ENCODE peak calls at places on chromosomes 13 and 19, in nine cellular contexts. One of them, this sample, is unnamed.

GRCh38 chr19:3660493-3661219 is 34.1 kb upstream of the CACTIN start:
- DNase-seq in fibroblast of lung: no peak
- DNase-seq in cardiac fibroblast: no peak
- DNase-seq in glutamatergic neuron: no peak
- DNase-seq in ascending aorta: no peak
- DNase-seq in endothelial cell: no peak
- DNase-seq in GM13977: no peak
- DNase-seq in breast epithelium: no peak
- DNase-seq in heart right ventricle: no peak
- DNase-seq in this sample: no peak

GRCh38 chr19:4057913-4058695 is 8.6 kb downstream of the ZBTB7A start:
- DNase-seq in fibroblast of lung: peak; percentile 93
- DNase-seq in cardiac fibroblast: peak; percentile 93
- DNase-seq in glutamatergic neuron: peak; percentile 54
- DNase-seq in ascending aorta: peak; percentile 71
- DNase-seq in endothelial cell: no peak
- DNase-seq in GM13977: no peak
- DNase-seq in breast epithelium: peak; percentile 87
- DNase-seq in heart right ventricle: peak; percentile 87
- DNase-seq in this sample: peak; percentile 63

GRCh38 chr13:111911141-111911720 is 155.7 kb upstream of the SOX1 start:
- DNase-seq in fibroblast of lung: no peak
- DNase-seq in cardiac fibroblast: no peak
- DNase-seq in glutamatergic neuron: no peak
- DNase-seq in ascending aorta: no peak
- DNase-seq in endothelial cell: no peak
- DNase-seq in GM13977: no peak
- DNase-seq in breast epithelium: peak; percentile 2
- DNase-seq in heart right ventricle: no peak
- DNase-seq in this sample: no peak

GRCh38 chr19:5041168-5042038 is 72.5 kb downstream of the KDM4B start:
- DNase-seq in fibroblast of lung: no peak
- DNase-seq in cardiac fibroblast: no peak
- DNase-seq in glutamatergic neuron: peak; percentile 62
- DNase-seq in ascending aorta: no peak
- DNase-seq in endothelial cell: no peak
- DNase-seq in GM13977: no peak
- DNase-seq in breast epithelium: no peak
- DNase-seq in heart right ventricle: no peak
- DNase-seq in this sample: no peak

GRCh38 chr19:52191951-52192350 is 2.1 kb downstream of the PPP2R1A start:
- DNase-seq in fibroblast of lung: peak; percentile 5
- DNase-seq in cardiac fibroblast: peak; percentile 18
- DNase-seq in glutamatergic neuron: no peak
- DNase-seq in ascending aorta: no peak
- DNase-seq in endothelial cell: no peak
- DNase-seq in GM13977: no peak
- DNase-seq in breast epithelium: no peak
- DNase-seq in heart right ventricle: no peak
- DNase-seq in this sample: no peak

GRCh38 chr13:28536371-28536770 is 41.4 kb upstream of the FLT1 start:
- DNase-seq in fibroblast of lung: no peak
- DNase-seq in cardiac fibroblast: no peak
- DNase-seq in glutamatergic neuron: no peak
- DNase-seq in ascending aorta: no peak
- DNase-seq in endothelial cell: no peak
- DNase-seq in GM13977: no peak
- DNase-seq in breast epithelium: no peak
- DNase-seq in heart right ventricle: no peak
- DNase-seq in this sample: no peak

GRCh38 chr19:21117041-21117907 is 24.6 kb upstream of the ZNF431 start:
- DNase-seq in fibroblast of lung: no peak
- DNase-seq in cardiac fibroblast: peak; percentile 46
- DNase-seq in glutamatergic neuron: no peak
- DNase-seq in ascending aorta: no peak
- DNase-seq in endothelial cell: no peak
- DNase-seq in GM13977: no peak
- DNase-seq in breast epithelium: no peak
- DNase-seq in heart right ventricle: no peak
- DNase-seq in this sample: no peak

GRCh38 chr19:13920940-13921744 is 15.1 kb downstream of the CC2D1A start:
- DNase-seq in fibroblast of lung: peak; percentile 48
- DNase-seq in cardiac fibroblast: peak; percentile 69
- DNase-seq in glutamatergic neuron: no peak
- DNase-seq in ascending aorta: no peak
- DNase-seq in endothelial cell: no peak
- DNase-seq in GM13977: peak; percentile 78
- DNase-seq in breast epithelium: no peak
- DNase-seq in heart right ventricle: no peak
- DNase-seq in this sample: no peak

GRCh38 chr19:7869910-7870511 is 4.2 kb downstream of the PRR36 start:
- DNase-seq in fibroblast of lung: no peak
- DNase-seq in cardiac fibroblast: peak; percentile 19
- DNase-seq in glutamatergic neuron: peak; percentile 58
- DNase-seq in ascending aorta: no peak
- DNase-seq in endothelial cell: no peak
- DNase-seq in GM13977: peak; percentile 76
- DNase-seq in breast epithelium: peak; percentile 78
- DNase-seq in heart right ventricle: no peak
- DNase-seq in this sample: no peak

GRCh38 chr19:4007836-4008539 is 452 bp downstream of the PIAS4 start:
- DNase-seq in fibroblast of lung: no peak
- DNase-seq in cardiac fibroblast: no peak
- DNase-seq in glutamatergic neuron: peak; percentile 71
- DNase-seq in ascending aorta: no peak
- DNase-seq in endothelial cell: no peak
- DNase-seq in GM13977: no peak
- DNase-seq in breast epithelium: peak; percentile 30
- DNase-seq in heart right ventricle: no peak
- DNase-seq in this sample: no peak

GRCh38 chr19:48959341-48960239 is 4.9 kb downstream of the BAX start:
- DNase-seq in fibroblast of lung: no peak
- DNase-seq in cardiac fibroblast: no peak
- DNase-seq in glutamatergic neuron: no peak
- DNase-seq in ascending aorta: no peak
- DNase-seq in endothelial cell: no peak
- DNase-seq in GM13977: no peak
- DNase-seq in breast epithelium: no peak
- DNase-seq in heart right ventricle: no peak
- DNase-seq in this sample: no peak

GRCh38 chr13:99617474-99618255 is 116.4 kb downstream of the TM9SF2 start:
- DNase-seq in fibroblast of lung: peak; percentile 62
- DNase-seq in cardiac fibroblast: peak; percentile 66
- DNase-seq in glutamatergic neuron: peak; percentile 76
- DNase-seq in ascending aorta: no peak
- DNase-seq in endothelial cell: peak; percentile 67
- DNase-seq in GM13977: no peak
- DNase-seq in breast epithelium: no peak
- DNase-seq in heart right ventricle: peak; percentile 23
- DNase-seq in this sample: peak; percentile 69

GRCh38 chr19:34639491-34640085 is 37.4 kb downstream of the SCGB2B2 start:
- DNase-seq in fibroblast of lung: peak; percentile 80
- DNase-seq in cardiac fibroblast: peak; percentile 80
- DNase-seq in glutamatergic neuron: peak; percentile 41
- DNase-seq in ascending aorta: no peak
- DNase-seq in endothelial cell: peak; percentile 55
- DNase-seq in GM13977: peak; percentile 50
- DNase-seq in breast epithelium: no peak
- DNase-seq in heart right ventricle: no peak
- DNase-seq in this sample: peak; percentile 47

GRCh38 chr13:98202026-98202425 is 25.0 kb upstream of the RNF113B start:
- DNase-seq in fibroblast of lung: no peak
- DNase-seq in cardiac fibroblast: no peak
- DNase-seq in glutamatergic neuron: peak; percentile 60
- DNase-seq in ascending aorta: no peak
- DNase-seq in endothelial cell: no peak
- DNase-seq in GM13977: no peak
- DNase-seq in breast epithelium: no peak
- DNase-seq in heart right ventricle: peak; percentile 28
- DNase-seq in this sample: no peak

GRCh38 chr19:35904312-35905068 is 2.2 kb downstream of the HCST start:
- DNase-seq in fibroblast of lung: no peak
- DNase-seq in cardiac fibroblast: no peak
- DNase-seq in glutamatergic neuron: no peak
- DNase-seq in ascending aorta: no peak
- DNase-seq in endothelial cell: no peak
- DNase-seq in GM13977: no peak
- DNase-seq in breast epithelium: no peak
- DNase-seq in heart right ventricle: no peak
- DNase-seq in this sample: no peak

GRCh38 chr13:79085021-79085420 is 321.0 kb downstream of the RBM26 start:
- DNase-seq in fibroblast of lung: no peak
- DNase-seq in cardiac fibroblast: no peak
- DNase-seq in glutamatergic neuron: no peak
- DNase-seq in ascending aorta: no peak
- DNase-seq in endothelial cell: no peak
- DNase-seq in GM13977: no peak
- DNase-seq in breast epithelium: no peak
- DNase-seq in heart right ventricle: no peak
- DNase-seq in this sample: no peak

GRCh38 chr19:33683881-33684549 is 62.3 kb downstream of the CHST8 start:
- DNase-seq in fibroblast of lung: peak; percentile 1
- DNase-seq in cardiac fibroblast: peak; percentile 22
- DNase-seq in glutamatergic neuron: peak; percentile 60
- DNase-seq in ascending aorta: no peak
- DNase-seq in endothelial cell: peak; percentile 83
- DNase-seq in GM13977: no peak
- DNase-seq in breast epithelium: no peak
- DNase-seq in heart right ventricle: peak; percentile 33
- DNase-seq in this sample: no peak

GRCh38 chr19:51439021-51439465 is 19.2 kb downstream of the SIGLEC8 start:
- DNase-seq in fibroblast of lung: peak; percentile 2
- DNase-seq in cardiac fibroblast: peak; percentile 3
- DNase-seq in glutamatergic neuron: no peak
- DNase-seq in ascending aorta: no peak
- DNase-seq in endothelial cell: no peak
- DNase-seq in GM13977: peak; percentile 51
- DNase-seq in breast epithelium: no peak
- DNase-seq in heart right ventricle: no peak
- DNase-seq in this sample: no peak

GRCh38 chr19:29086182-29086581 is 126.8 kb downstream of the UQCRFS1 start:
- DNase-seq in fibroblast of lung: no peak
- DNase-seq in cardiac fibroblast: no peak
- DNase-seq in glutamatergic neuron: no peak
- DNase-seq in ascending aorta: no peak
- DNase-seq in endothelial cell: no peak
- DNase-seq in GM13977: no peak
- DNase-seq in breast epithelium: no peak
- DNase-seq in heart right ventricle: no peak
- DNase-seq in this sample: no peak

DNA sequence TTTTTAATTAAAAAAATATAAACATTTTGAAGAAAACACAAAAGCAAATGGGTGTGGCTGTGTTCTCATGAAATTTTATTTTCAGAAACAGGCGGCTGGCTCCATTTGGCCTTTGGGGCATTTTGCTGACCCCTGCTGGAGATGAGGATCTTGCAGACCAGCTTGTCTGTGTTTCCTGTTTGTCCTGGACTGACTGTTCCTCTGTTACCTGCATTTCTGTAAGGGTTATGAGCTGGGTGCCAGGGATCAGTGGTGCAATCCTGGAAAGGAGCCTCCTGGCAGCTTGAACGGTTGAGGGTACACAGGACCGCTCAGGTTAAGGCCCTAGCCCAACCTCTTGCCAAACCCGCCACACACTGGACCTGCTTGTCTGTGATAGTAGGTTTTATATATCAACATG is 49.9 kb downstream of the ZNF787 start:
- DNase-seq in fibroblast of lung: no peak
- DNase-seq in cardiac fibroblast: peak; percentile 21
- DNase-seq in glutamatergic neuron: peak; percentile 39
- DNase-seq in ascending aorta: no peak
- DNase-seq in endothelial cell: peak; percentile 31
- DNase-seq in GM13977: no peak
- DNase-seq in breast epithelium: no peak
- DNase-seq in heart right ventricle: no peak
- DNase-seq in this sample: no peak
- TF ChIP-seq CTCF in fibroblast of lung: peak; percentile 26
- TF ChIP-seq CTCF in cardiac fibroblast: peak; percentile 41
- TF ChIP-seq CTCF in glutamatergic neuron: peak; percentile 15
- TF ChIP-seq CTCF in ascending aorta: no peak
- TF ChIP-seq CTCF in endothelial cell: peak; percentile 50
- TF ChIP-seq CTCF in GM13977: peak; percentile 39
- TF ChIP-seq CTCF in breast epithelium: no peak
- TF ChIP-seq CTCF in heart right ventricle: no peak
- TF ChIP-seq CTCF in this sample: peak; percentile 37

GRCh38 chr19:19262190-19263057 is 10.7 kb downstream of the TM6SF2 start:
- DNase-seq in fibroblast of lung: no peak
- DNase-seq in cardiac fibroblast: no peak
- DNase-seq in glutamatergic neuron: no peak
- DNase-seq in ascending aorta: no peak
- DNase-seq in endothelial cell: peak; percentile 5
- DNase-seq in GM13977: no peak
- DNase-seq in breast epithelium: no peak
- DNase-seq in heart right ventricle: no peak
- DNase-seq in this sample: no peak
- TF ChIP-seq CTCF in fibroblast of lung: no peak
- TF ChIP-seq CTCF in cardiac fibroblast: no peak
- TF ChIP-seq CTCF in glutamatergic neuron: no peak
- TF ChIP-seq CTCF in ascending aorta: no peak
- TF ChIP-seq CTCF in endothelial cell: no peak
- TF ChIP-seq CTCF in GM13977: no peak
- TF ChIP-seq CTCF in breast epithelium: no peak
- TF ChIP-seq CTCF in heart right ventricle: no peak
- TF ChIP-seq CTCF in this sample: no peak

GRCh38 chr19:57578487-57579205 is at the start of gene ZNF416:
- DNase-seq in fibroblast of lung: peak; percentile 99
- DNase-seq in cardiac fibroblast: peak; percentile 99
- DNase-seq in glutamatergic neuron: peak; percentile 93
- DNase-seq in ascending aorta: peak; percentile 92
- DNase-seq in endothelial cell: peak; percentile 90
- DNase-seq in GM13977: peak; percentile 99
- DNase-seq in breast epithelium: peak; percentile 97
- DNase-seq in heart right ventricle: peak; percentile 95
- DNase-seq in this sample: peak; percentile 96
- TF ChIP-seq CTCF in fibroblast of lung: peak; percentile 18
- TF ChIP-seq CTCF in cardiac fibroblast: peak; percentile 7
- TF ChIP-seq CTCF in glutamatergic neuron: no peak
- TF ChIP-seq CTCF in ascending aorta: no peak
- TF ChIP-seq CTCF in endothelial cell: no peak
- TF ChIP-seq CTCF in GM13977: peak; percentile 46
- TF ChIP-seq CTCF in breast epithelium: peak; percentile 17
- TF ChIP-seq CTCF in heart right ventricle: no peak
- TF ChIP-seq CTCF in this sample: peak; percentile 22

GRCh38 chr19:11381535-11382369 is 2.4 kb downstream of the EPOR start:
- DNase-seq in fibroblast of lung: peak; percentile 82
- DNase-seq in cardiac fibroblast: peak; percentile 96
- DNase-seq in glutamatergic neuron: peak; percentile 77
- DNase-seq in ascending aorta: peak; percentile 59
- DNase-seq in endothelial cell: peak; percentile 65
- DNase-seq in GM13977: peak; percentile 90
- DNase-seq in breast epithelium: no peak
- DNase-seq in heart right ventricle: peak; percentile 79
- DNase-seq in this sample: no peak
- TF ChIP-seq CTCF in fibroblast of lung: no peak
- TF ChIP-seq CTCF in cardiac fibroblast: peak; percentile 39
- TF ChIP-seq CTCF in glutamatergic neuron: no peak
- TF ChIP-seq CTCF in ascending aorta: no peak
- TF ChIP-seq CTCF in endothelial cell: no peak
- TF ChIP-seq CTCF in GM13977: peak; percentile 51
- TF ChIP-seq CTCF in breast epithelium: no peak
- TF ChIP-seq CTCF in heart right ventricle: no peak
- TF ChIP-seq CTCF in this sample: peak; percentile 17